ENCODE peak calls at places on chromosomes 5 and 9, in four cellular contexts. E, Z, V and F are unnamed samples.

GRCh38 chr5:166428264-166428663 is 1863.2 kb upstream of the WWC1 start:
- DNase-seq in Z (no peak), V (no peak), E (no peak), F (no peak)

GRCh38 chr9:34876096-34876495 is 82.0 kb upstream of the PHF24 start:
- DNase-seq in V (no peak), Z (no peak), E (no peak), F (no peak)

GRCh38 chr5:43620944-43621505 is 18.0 kb downstream of the NNT start:
- DNase-seq in V (no peak), E (no peak), Z (no peak), F (no peak)

GRCh38 chr9:79195904-79196303 is 375.9 kb upstream of the TLE4 start:
- DNase-seq in E (no peak), Z (no peak), V (peak), F (no peak)

GRCh38 chr5:112036206-112036605 is 279.2 kb upstream of the NREP start:
- DNase-seq in E (no peak), Z (no peak), V (peak), F (no peak)

GRCh38 chr9:130539473-130540223 is 39.7 kb upstream of the FUBP3 start:
- DNase-seq in Z (peak), V (peak), E (no peak), F (no peak)

GRCh38 chr9:95724253-95724991 is 151.1 kb upstream of the ERCC6L2 start:
- DNase-seq in V (no peak), E (no peak), Z (no peak), F (no peak)

GRCh38 chr9:130714586-130715110 is 21.1 kb downstream of the EXOSC2 start:
- DNase-seq in E (no peak), V (peak), Z (no peak), F (no peak)

GRCh38 chr5:42650111-42650510 is 106.5 kb upstream of the CCDC152 start:
- DNase-seq in Z (no peak), E (no peak), V (no peak), F (no peak)

GRCh38 chr9:136117291-136118060 is 1.2 kb downstream of the TMEM250 start:
- DNase-seq in E (no peak), V (no peak), Z (no peak), F (no peak)

GRCh38 chr9:109192732-109193361 is 25.8 kb upstream of the FRRS1L start:
- DNase-seq in Z (no peak), V (peak), E (peak), F (peak)

GRCh38 chr5:151470440-151470839 is 23.0 kb downstream of the SLC36A1 start:
- DNase-seq in E (no peak), Z (no peak), V (peak), F (no peak)

GRCh38 chr9:91519520-91520270 is 96.1 kb upstream of the NFIL3 start:
- DNase-seq in E (no peak), Z (no peak), V (no peak), F (no peak)

GRCh38 chr9:92947268-92948031 is at the start of gene FGD3:
- DNase-seq in E (no peak), Z (no peak), V (no peak), F (no peak)

GRCh38 chr9:23850242-23851023 is 24.4 kb upstream of the ELAVL2 start:
- DNase-seq in V (no peak), Z (no peak), E (no peak), F (no peak)

GRCh38 chr5:181199881-181200282 is 5.1 kb downstream of the TRIM7 start:
- DNase-seq in E (no peak), Z (no peak), V (no peak), F (no peak)

GRCh38 chr9:23039402-23039801 is 592.8 kb downstream of the DMRTA1 start:
- DNase-seq in Z (no peak), V (no peak), E (no peak), F (no peak)

GRCh38 chr5:55226934-55227737 is at the start of gene MCIDAS:
- DNase-seq in V (peak), Z (no peak), E (peak), F (peak)

GRCh38 chr9:89826186-89826585 is 221.4 kb downstream of the GADD45G start:
- DNase-seq in V (no peak), Z (no peak), E (no peak), F (no peak)

GRCh38 chr9:32716955-32717354 is 66.4 kb upstream of the TMEM215 start:
- DNase-seq in Z (no peak), V (no peak), E (no peak), F (no peak)

GRCh38 chr5:119328753-119329602 is 26.8 kb upstream of the TNFAIP8 start:
- DNase-seq in Z (no peak), E (no peak), V (peak), F (peak)

GRCh38 chr5:132840896-132841818 is 10.7 kb upstream of the SHROOM1 start:
- DNase-seq in V (peak), Z (no peak), E (no peak), F (no peak)

GRCh38 chr5:30502277-30502676 is 691.2 kb upstream of the CDH6 start:
- DNase-seq in E (no peak), V (peak), Z (no peak), F (no peak)

GRCh38 chr5:6202615-6203365 is 175.6 kb downstream of the MED10 start:
- DNase-seq in V (no peak), E (no peak), Z (no peak), F (no peak)

GRCh38 chr9:134622896-134623407 is 18.7 kb upstream of the COL5A1 start:
- DNase-seq in V (no peak), E (peak), Z (peak), F (no peak)

GRCh38 chr5:66174338-66174737 is 30.2 kb downstream of the SREK1 start:
- DNase-seq in E (no peak), Z (no peak), V (peak), F (no peak)

GRCh38 chr5:18799482-18800128 is 1165.3 kb downstream of the TAF11L14 start:
- DNase-seq in E (no peak), V (no peak), Z (no peak), F (no peak)

GRCh38 chr9:1918642-1919041 is 96.5 kb upstream of the SMARCA2 start:
- DNase-seq in E (no peak), V (no peak), Z (no peak), F (peak)
- H3K27ac ChIP-seq in E (no peak), V (no peak), Z (no peak), F (no peak)

GRCh38 chr5:125411163-125412050 is 665.0 kb upstream of the ZNF608 start:
- DNase-seq in Z (peak), E (peak), V (peak), F (peak)
- H3K4me3 ChIP-seq in Z (no peak), E (peak), V (no peak), F (no peak)

GRCh38 chr5:135379052-135379654 is 19.9 kb downstream of the MACROH2A1 start:
- DNase-seq in Z (peak), V (peak), E (no peak), F (no peak)
- H3K27ac ChIP-seq in Z (peak), V (no peak), E (no peak), F (no peak)

DNA sequence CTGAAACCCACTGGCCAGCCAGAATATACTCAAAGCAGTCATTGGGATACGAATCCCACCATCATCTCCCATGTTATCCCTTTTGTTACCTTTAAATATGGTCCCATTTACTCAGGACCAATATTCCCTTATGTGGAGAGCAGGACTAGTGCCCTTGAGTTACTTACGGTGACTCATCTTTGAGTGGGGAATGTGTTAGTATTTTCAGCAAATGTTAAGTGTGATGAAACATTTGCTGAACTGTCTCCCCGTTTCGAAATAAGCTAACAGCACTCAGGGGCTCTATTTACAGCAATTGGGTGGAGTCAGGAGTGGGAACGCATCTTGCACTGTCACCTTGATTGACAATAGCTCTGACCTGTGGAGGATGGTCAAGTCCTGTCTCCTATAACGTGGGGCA is 67.4 kb downstream of the CTSL start:
- DNase-seq in Z (no peak), V (peak), E (no peak), F (no peak)
- H3K4me3 ChIP-seq in Z (no peak), V (no peak), E (no peak), F (no peak)

DNA sequence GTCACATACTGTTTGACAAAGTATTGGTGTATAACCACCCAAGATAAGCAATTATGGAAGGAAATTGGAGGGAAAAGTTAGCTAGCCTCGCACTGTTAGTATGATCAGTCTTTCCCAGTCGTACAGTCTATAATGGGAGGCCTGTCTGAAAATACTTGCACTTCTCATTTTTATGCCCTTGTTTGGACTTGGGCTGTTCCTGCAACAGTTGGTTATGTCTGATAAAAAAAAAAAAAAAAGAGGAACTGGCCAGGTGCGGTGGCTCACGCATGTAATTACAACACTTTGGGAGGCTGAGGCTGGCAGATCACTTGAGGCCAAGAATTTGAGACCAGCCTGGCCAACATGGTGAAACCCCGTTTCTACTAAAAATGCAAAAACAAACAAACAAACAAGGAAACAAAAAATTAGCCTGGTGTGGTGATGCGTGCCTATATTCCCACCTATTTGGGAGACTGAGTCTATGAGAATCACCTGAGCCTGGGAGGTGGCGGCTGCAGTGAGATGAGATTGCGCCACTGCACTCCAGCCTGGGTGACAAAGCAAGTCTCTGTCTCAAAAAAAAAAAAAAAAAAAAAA is 58.3 kb upstream of the ANKRD33B start:
- DNase-seq in Z (no peak), V (no peak), E (no peak), F (no peak)
- H3K27ac ChIP-seq in Z (peak), V (no peak), E (no peak), F (no peak)

DNA sequence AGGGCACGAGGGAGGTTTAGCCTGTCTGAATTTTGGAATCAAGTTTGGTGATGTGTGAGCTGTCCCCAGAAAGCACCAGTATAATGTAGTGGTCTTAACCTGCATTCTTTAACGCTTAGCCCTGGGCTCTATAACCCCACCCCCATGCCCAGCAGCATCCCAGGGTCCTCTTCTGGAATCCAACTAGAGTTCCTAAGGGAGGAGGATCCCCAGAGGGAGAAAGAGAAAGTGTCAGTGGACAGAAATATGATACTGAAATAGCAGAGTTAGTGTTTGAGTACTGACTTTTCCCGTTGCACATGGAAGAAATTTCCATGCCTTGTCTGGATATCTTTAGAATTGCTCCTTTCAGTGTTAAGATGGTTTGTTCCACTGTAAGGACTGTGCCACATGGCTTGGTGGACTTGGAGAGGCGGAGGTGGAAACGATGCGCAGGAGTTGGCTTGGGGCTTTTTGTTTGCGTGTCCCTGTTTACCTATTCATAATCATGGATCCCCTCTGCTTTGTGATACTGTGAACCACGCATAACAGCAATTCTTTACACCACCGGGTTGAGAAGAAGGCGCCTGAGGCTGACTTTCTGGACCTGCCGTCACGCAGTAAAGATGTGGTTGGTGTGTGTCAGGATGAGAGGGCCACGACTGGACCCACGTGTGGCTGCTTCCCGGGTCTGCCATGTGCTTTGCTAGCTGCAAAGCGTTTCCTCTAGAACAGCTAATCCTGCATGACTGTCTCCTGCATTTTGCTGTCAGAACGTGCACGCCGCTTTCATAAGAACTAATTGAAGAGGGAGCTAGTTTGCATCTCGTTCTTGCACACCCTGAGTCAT is 142.3 kb downstream of the SMARCA2 start:
- DNase-seq in V (peak), E (peak), Z (no peak), F (peak)
- H3K4me3 ChIP-seq in V (peak), E (peak), Z (peak), F (peak)

GRCh38 chr5:38845555-38846378 is at the start of gene OSMR:
- DNase-seq in V (peak), Z (peak), E (peak), F (peak)
- H3K27ac ChIP-seq in V (peak), Z (peak), E (peak), F (peak)

DNA sequence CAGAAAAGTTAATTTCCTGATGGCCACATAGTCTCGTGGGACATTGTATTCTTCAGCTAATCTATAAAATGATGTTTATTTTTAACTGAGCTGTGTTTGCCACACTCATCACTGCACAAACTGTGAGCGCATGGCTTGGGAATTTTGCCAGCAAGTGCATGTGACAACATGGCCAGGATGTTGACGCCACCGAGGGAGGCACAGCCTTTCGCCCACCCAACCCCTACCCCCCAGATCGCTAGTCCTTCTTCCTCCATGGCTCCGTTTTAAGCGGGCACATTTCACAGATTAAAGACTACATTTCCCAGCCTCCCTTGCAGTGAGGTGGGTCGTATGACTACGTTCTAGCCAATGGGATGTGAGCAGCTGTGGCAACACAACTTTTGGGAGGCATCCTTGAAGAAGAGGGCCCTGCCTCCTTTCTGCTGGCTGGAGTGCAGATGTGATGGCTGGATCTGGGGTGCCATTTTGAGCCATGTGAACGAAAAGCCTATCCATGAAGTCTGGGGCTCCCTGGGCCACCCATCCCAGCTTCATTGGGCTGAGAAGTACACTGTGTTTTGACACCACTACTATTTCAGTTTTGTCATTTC is 7.9 kb downstream of the NRARP start:
- DNase-seq in E (peak), V (peak), Z (no peak), F (no peak)
- H3K4me3 ChIP-seq in E (no peak), V (no peak), Z (no peak), F (no peak)

GRCh38 chr5:107570805-107571531 is 99.8 kb downstream of the EFNA5 start:
- DNase-seq in V (no peak), Z (no peak), E (no peak), F (no peak)
- H3K27ac ChIP-seq in V (no peak), Z (no peak), E (no peak), F (no peak)

GRCh38 chr5:174311531-174312269 is 266.2 kb downstream of the NSG2 start:
- DNase-seq in E (peak), V (peak), Z (peak), F (peak)
- H3K4me3 ChIP-seq in E (peak), V (peak), Z (no peak), F (no peak)